ENCODE peak calls at places on chromosomes 4 and X, in nine cellular contexts. One of them, this sample, is unnamed.

GRCh38 chrX:10512741-10513140 is 107.6 kb downstream of the MID1 start:
- DNase-seq in mucosa of descending colon: no peak
- DNase-seq in transverse colon: no peak
- DNase-seq in CD4-positive, alpha-beta T cell: no peak
- DNase-seq in activated CD4-positive, alpha-beta T cell treated with anti-CD3 and anti-CD28 coated beads for 4 hours: no peak
- DNase-seq in A172: no peak
- DNase-seq in cardiac septum: no peak
- DNase-seq in mesothelial cell of epicardium: no peak
- DNase-seq in PC-3: peak
- DNase-seq in this sample: no peak

GRCh38 chr4:84491420-84491819 is 7.7 kb downstream of the NKX6-1 start:
- DNase-seq in CD4-positive, alpha-beta T cell: no peak
- DNase-seq in mesothelial cell of epicardium: no peak
- DNase-seq in cardiac septum: no peak
- DNase-seq in transverse colon: no peak
- DNase-seq in mucosa of descending colon: no peak
- DNase-seq in activated CD4-positive, alpha-beta T cell treated with anti-CD3 and anti-CD28 coated beads for 4 hours: no peak
- DNase-seq in PC-3: no peak
- DNase-seq in A172: no peak
- DNase-seq in this sample: peak

GRCh38 chr4:79756496-79756895 is 316.5 kb downstream of the ANTXR2 start:
- DNase-seq in A172: no peak
- DNase-seq in mucosa of descending colon: no peak
- DNase-seq in mesothelial cell of epicardium: no peak
- DNase-seq in transverse colon: no peak
- DNase-seq in activated CD4-positive, alpha-beta T cell treated with anti-CD3 and anti-CD28 coated beads for 4 hours: no peak
- DNase-seq in cardiac septum: no peak
- DNase-seq in PC-3: no peak
- DNase-seq in CD4-positive, alpha-beta T cell: no peak
- DNase-seq in this sample: no peak

GRCh38 chr4:138927065-138927464 is 88.5 kb upstream of the NOCT start:
- DNase-seq in activated CD4-positive, alpha-beta T cell treated with anti-CD3 and anti-CD28 coated beads for 4 hours: no peak
- DNase-seq in PC-3: peak
- DNase-seq in mucosa of descending colon: no peak
- DNase-seq in transverse colon: no peak
- DNase-seq in CD4-positive, alpha-beta T cell: no peak
- DNase-seq in cardiac septum: no peak
- DNase-seq in mesothelial cell of epicardium: no peak
- DNase-seq in A172: no peak
- DNase-seq in this sample: no peak

GRCh38 chrX:27976284-27976683 is 5.0 kb downstream of the DCAF8L1 start:
- DNase-seq in transverse colon: no peak
- DNase-seq in PC-3: no peak
- DNase-seq in cardiac septum: no peak
- DNase-seq in mesothelial cell of epicardium: no peak
- DNase-seq in activated CD4-positive, alpha-beta T cell treated with anti-CD3 and anti-CD28 coated beads for 4 hours: no peak
- DNase-seq in A172: no peak
- DNase-seq in CD4-positive, alpha-beta T cell: no peak
- DNase-seq in mucosa of descending colon: no peak
- DNase-seq in this sample: no peak

GRCh38 chr4:88744609-88745008 is 47.0 kb upstream of the NAP1L5 start:
- DNase-seq in A172: no peak
- DNase-seq in CD4-positive, alpha-beta T cell: no peak
- DNase-seq in cardiac septum: no peak
- DNase-seq in activated CD4-positive, alpha-beta T cell treated with anti-CD3 and anti-CD28 coated beads for 4 hours: no peak
- DNase-seq in PC-3: no peak
- DNase-seq in mucosa of descending colon: no peak
- DNase-seq in transverse colon: no peak
- DNase-seq in mesothelial cell of epicardium: no peak
- DNase-seq in this sample: no peak

GRCh38 chrX:1215123-1215823 is 2.8 kb upstream of the CRLF2 start:
- DNase-seq in cardiac septum: peak
- DNase-seq in transverse colon: no peak
- DNase-seq in mesothelial cell of epicardium: no peak
- DNase-seq in mucosa of descending colon: no peak
- DNase-seq in CD4-positive, alpha-beta T cell: no peak
- DNase-seq in activated CD4-positive, alpha-beta T cell treated with anti-CD3 and anti-CD28 coated beads for 4 hours: no peak
- DNase-seq in A172: no peak
- DNase-seq in PC-3: no peak
- DNase-seq in this sample: no peak

GRCh38 chr4:109879081-109879480 is 31.2 kb downstream of the LRIT3 start:
- DNase-seq in CD4-positive, alpha-beta T cell: no peak
- DNase-seq in transverse colon: no peak
- DNase-seq in PC-3: no peak
- DNase-seq in mesothelial cell of epicardium: no peak
- DNase-seq in A172: no peak
- DNase-seq in cardiac septum: no peak
- DNase-seq in mucosa of descending colon: no peak
- DNase-seq in activated CD4-positive, alpha-beta T cell treated with anti-CD3 and anti-CD28 coated beads for 4 hours: no peak
- DNase-seq in this sample: no peak

GRCh38 chrX:38664285-38664684 is 102.9 kb downstream of the TSPAN7 start:
- DNase-seq in transverse colon: no peak
- DNase-seq in cardiac septum: no peak
- DNase-seq in A172: peak
- DNase-seq in PC-3: peak
- DNase-seq in mucosa of descending colon: peak
- DNase-seq in activated CD4-positive, alpha-beta T cell treated with anti-CD3 and anti-CD28 coated beads for 4 hours: no peak
- DNase-seq in CD4-positive, alpha-beta T cell: no peak
- DNase-seq in mesothelial cell of epicardium: no peak
- DNase-seq in this sample: peak

GRCh38 chr4:56681158-56681848 is at the start of gene HOPX:
- DNase-seq in A172: no peak
- DNase-seq in PC-3: peak
- DNase-seq in cardiac septum: no peak
- DNase-seq in mesothelial cell of epicardium: no peak
- DNase-seq in transverse colon: peak
- DNase-seq in activated CD4-positive, alpha-beta T cell treated with anti-CD3 and anti-CD28 coated beads for 4 hours: peak
- DNase-seq in CD4-positive, alpha-beta T cell: peak
- DNase-seq in mucosa of descending colon: peak
- DNase-seq in this sample: peak

GRCh38 chrX:27680726-27681125 is 90.6 kb downstream of the DCAF8L2 start:
- DNase-seq in activated CD4-positive, alpha-beta T cell treated with anti-CD3 and anti-CD28 coated beads for 4 hours: no peak
- DNase-seq in mucosa of descending colon: no peak
- DNase-seq in transverse colon: no peak
- DNase-seq in CD4-positive, alpha-beta T cell: no peak
- DNase-seq in PC-3: peak
- DNase-seq in cardiac septum: no peak
- DNase-seq in mesothelial cell of epicardium: no peak
- DNase-seq in A172: peak
- DNase-seq in this sample: no peak

GRCh38 chr4:72969957-72970356 is 99.6 kb downstream of the COX18 start:
- DNase-seq in cardiac septum: no peak
- DNase-seq in mesothelial cell of epicardium: no peak
- DNase-seq in PC-3: no peak
- DNase-seq in A172: no peak
- DNase-seq in mucosa of descending colon: no peak
- DNase-seq in CD4-positive, alpha-beta T cell: no peak
- DNase-seq in activated CD4-positive, alpha-beta T cell treated with anti-CD3 and anti-CD28 coated beads for 4 hours: no peak
- DNase-seq in transverse colon: no peak
- DNase-seq in this sample: no peak

GRCh38 chr4:41257257-41257900 is 651 bp downstream of the UCHL1 start:
- DNase-seq in mucosa of descending colon: peak
- DNase-seq in activated CD4-positive, alpha-beta T cell treated with anti-CD3 and anti-CD28 coated beads for 4 hours: peak
- DNase-seq in transverse colon: peak
- DNase-seq in A172: peak
- DNase-seq in CD4-positive, alpha-beta T cell: no peak
- DNase-seq in PC-3: no peak
- DNase-seq in mesothelial cell of epicardium: peak
- DNase-seq in cardiac septum: no peak
- DNase-seq in this sample: peak

GRCh38 chr4:27360651-27361347 is 500.2 kb downstream of the STIM2 start:
- DNase-seq in cardiac septum: no peak
- DNase-seq in A172: peak
- DNase-seq in mucosa of descending colon: no peak
- DNase-seq in transverse colon: no peak
- DNase-seq in activated CD4-positive, alpha-beta T cell treated with anti-CD3 and anti-CD28 coated beads for 4 hours: no peak
- DNase-seq in PC-3: peak
- DNase-seq in mesothelial cell of epicardium: no peak
- DNase-seq in CD4-positive, alpha-beta T cell: no peak
- DNase-seq in this sample: peak

GRCh38 chr4:125266901-125267601 is 47.7 kb upstream of the FAT4 start:
- DNase-seq in cardiac septum: no peak
- DNase-seq in mesothelial cell of epicardium: no peak
- DNase-seq in PC-3: peak
- DNase-seq in transverse colon: no peak
- DNase-seq in mucosa of descending colon: no peak
- DNase-seq in A172: no peak
- DNase-seq in activated CD4-positive, alpha-beta T cell treated with anti-CD3 and anti-CD28 coated beads for 4 hours: no peak
- DNase-seq in CD4-positive, alpha-beta T cell: no peak
- DNase-seq in this sample: peak

GRCh38 chrX:110407910-110408545 is 49.4 kb downstream of the RTL9 start:
- DNase-seq in mucosa of descending colon: peak
- DNase-seq in activated CD4-positive, alpha-beta T cell treated with anti-CD3 and anti-CD28 coated beads for 4 hours: peak
- DNase-seq in transverse colon: peak
- DNase-seq in CD4-positive, alpha-beta T cell: peak
- DNase-seq in PC-3: peak
- DNase-seq in cardiac septum: no peak
- DNase-seq in A172: no peak
- DNase-seq in mesothelial cell of epicardium: no peak
- DNase-seq in this sample: peak

GRCh38 chr4:77232653-77233052 is 75.6 kb downstream of the CCNG2 start:
- DNase-seq in activated CD4-positive, alpha-beta T cell treated with anti-CD3 and anti-CD28 coated beads for 4 hours: no peak
- DNase-seq in CD4-positive, alpha-beta T cell: no peak
- DNase-seq in cardiac septum: no peak
- DNase-seq in mucosa of descending colon: no peak
- DNase-seq in transverse colon: no peak
- DNase-seq in mesothelial cell of epicardium: no peak
- DNase-seq in PC-3: peak
- DNase-seq in A172: peak
- DNase-seq in this sample: no peak

GRCh38 chr4:138630666-138631065 is 384.9 kb upstream of the NOCT start:
- DNase-seq in transverse colon: no peak
- DNase-seq in cardiac septum: no peak
- DNase-seq in mesothelial cell of epicardium: no peak
- DNase-seq in mucosa of descending colon: no peak
- DNase-seq in CD4-positive, alpha-beta T cell: no peak
- DNase-seq in PC-3: no peak
- DNase-seq in A172: no peak
- DNase-seq in activated CD4-positive, alpha-beta T cell treated with anti-CD3 and anti-CD28 coated beads for 4 hours: no peak
- DNase-seq in this sample: no peak

GRCh38 chr4:8072235-8072968 is 86.2 kb downstream of the ABLIM2 start:
- DNase-seq in CD4-positive, alpha-beta T cell: no peak
- DNase-seq in activated CD4-positive, alpha-beta T cell treated with anti-CD3 and anti-CD28 coated beads for 4 hours: no peak
- DNase-seq in cardiac septum: no peak
- DNase-seq in mesothelial cell of epicardium: no peak
- DNase-seq in A172: no peak
- DNase-seq in PC-3: no peak
- DNase-seq in mucosa of descending colon: no peak
- DNase-seq in transverse colon: no peak
- DNase-seq in this sample: peak